ENCODE peak calls at places on chromosomes 4 and X, in seven cellular contexts. One of them, this sample, is unnamed.

GRCh38 chr4:26863512-26863911 is 2.9 kb downstream of the STIM2 start:
- DNase-seq in brain microvascular endothelial cell: no peak
- DNase-seq in posterior cingulate gyrus: no peak
- DNase-seq in cardiac fibroblast: no peak
- DNase-seq in NCI-H1092 treated with DMSO at 0.1 percent for 48 hours: no peak
- DNase-seq in NCI-H345: no peak
- DNase-seq in HTR-8/SVneo: no peak
- DNase-seq in this sample: no peak

GRCh38 chrX:21800344-21800770 is 39.1 kb upstream of the MBTPS2 start:
- DNase-seq in posterior cingulate gyrus: no peak
- DNase-seq in NCI-H1092 treated with DMSO at 0.1 percent for 48 hours: no peak
- DNase-seq in brain microvascular endothelial cell: no peak
- DNase-seq in HTR-8/SVneo: peak
- DNase-seq in NCI-H345: no peak
- DNase-seq in cardiac fibroblast: peak
- DNase-seq in this sample: peak

GRCh38 chr4:48694824-48695223 is 85.3 kb downstream of the FRYL start:
- DNase-seq in cardiac fibroblast: no peak
- DNase-seq in NCI-H345: no peak
- DNase-seq in brain microvascular endothelial cell: no peak
- DNase-seq in posterior cingulate gyrus: no peak
- DNase-seq in HTR-8/SVneo: no peak
- DNase-seq in NCI-H1092 treated with DMSO at 0.1 percent for 48 hours: no peak
- DNase-seq in this sample: no peak

GRCh38 chrX:131801066-131801465 is 222.0 kb upstream of the STK26 start:
- DNase-seq in NCI-H345: no peak
- DNase-seq in cardiac fibroblast: peak
- DNase-seq in NCI-H1092 treated with DMSO at 0.1 percent for 48 hours: no peak
- DNase-seq in brain microvascular endothelial cell: no peak
- DNase-seq in posterior cingulate gyrus: no peak
- DNase-seq in HTR-8/SVneo: no peak
- DNase-seq in this sample: peak

GRCh38 chr4:186487726-186488125 is 67.6 kb downstream of the MTNR1A start:
- DNase-seq in NCI-H345: no peak
- DNase-seq in posterior cingulate gyrus: no peak
- DNase-seq in NCI-H1092 treated with DMSO at 0.1 percent for 48 hours: no peak
- DNase-seq in cardiac fibroblast: no peak
- DNase-seq in brain microvascular endothelial cell: no peak
- DNase-seq in HTR-8/SVneo: no peak
- DNase-seq in this sample: no peak

GRCh38 chr4:109278594-109279031 is 23.8 kb downstream of the COL25A1 start:
- DNase-seq in NCI-H1092 treated with DMSO at 0.1 percent for 48 hours: no peak
- DNase-seq in HTR-8/SVneo: no peak
- DNase-seq in cardiac fibroblast: no peak
- DNase-seq in posterior cingulate gyrus: no peak
- DNase-seq in NCI-H345: no peak
- DNase-seq in brain microvascular endothelial cell: no peak
- DNase-seq in this sample: no peak

GRCh38 chr4:75484195-75484594 is 30.0 kb downstream of the RCHY1 start:
- DNase-seq in posterior cingulate gyrus: peak
- DNase-seq in cardiac fibroblast: no peak
- DNase-seq in NCI-H345: no peak
- DNase-seq in HTR-8/SVneo: no peak
- DNase-seq in NCI-H1092 treated with DMSO at 0.1 percent for 48 hours: no peak
- DNase-seq in brain microvascular endothelial cell: no peak
- DNase-seq in this sample: peak

GRCh38 chr4:105305019-105305836 is 158.6 kb downstream of the TET2 start:
- DNase-seq in brain microvascular endothelial cell: no peak
- DNase-seq in posterior cingulate gyrus: no peak
- DNase-seq in NCI-H345: no peak
- DNase-seq in HTR-8/SVneo: no peak
- DNase-seq in NCI-H1092 treated with DMSO at 0.1 percent for 48 hours: no peak
- DNase-seq in cardiac fibroblast: no peak
- DNase-seq in this sample: no peak

GRCh38 chr4:113683143-113683542 is 78.4 kb downstream of the CAMK2D start:
- DNase-seq in cardiac fibroblast: peak
- DNase-seq in HTR-8/SVneo: no peak
- DNase-seq in NCI-H345: peak
- DNase-seq in NCI-H1092 treated with DMSO at 0.1 percent for 48 hours: peak
- DNase-seq in brain microvascular endothelial cell: no peak
- DNase-seq in posterior cingulate gyrus: no peak
- DNase-seq in this sample: no peak

GRCh38 chrX:1870421-1870820 is 255.6 kb downstream of the ASMT start:
- DNase-seq in posterior cingulate gyrus: no peak
- DNase-seq in NCI-H345: no peak
- DNase-seq in NCI-H1092 treated with DMSO at 0.1 percent for 48 hours: no peak
- DNase-seq in cardiac fibroblast: no peak
- DNase-seq in HTR-8/SVneo: no peak
- DNase-seq in brain microvascular endothelial cell: peak
- DNase-seq in this sample: no peak

GRCh38 chrX:2330487-2330886 is 170.3 kb downstream of the DHRSX start:
- DNase-seq in posterior cingulate gyrus: no peak
- DNase-seq in NCI-H1092 treated with DMSO at 0.1 percent for 48 hours: no peak
- DNase-seq in HTR-8/SVneo: no peak
- DNase-seq in NCI-H345: no peak
- DNase-seq in brain microvascular endothelial cell: no peak
- DNase-seq in cardiac fibroblast: no peak
- DNase-seq in this sample: no peak

GRCh38 chr4:39565925-39566630 is 38.8 kb upstream of the UGDH start:
- DNase-seq in NCI-H345: no peak
- DNase-seq in brain microvascular endothelial cell: peak
- DNase-seq in HTR-8/SVneo: peak
- DNase-seq in posterior cingulate gyrus: no peak
- DNase-seq in cardiac fibroblast: peak
- DNase-seq in NCI-H1092 treated with DMSO at 0.1 percent for 48 hours: no peak
- DNase-seq in this sample: peak

GRCh38 chrX:28668303-28668702 is 81.1 kb downstream of the IL1RAPL1 start:
- DNase-seq in NCI-H345: no peak
- DNase-seq in cardiac fibroblast: no peak
- DNase-seq in HTR-8/SVneo: no peak
- DNase-seq in brain microvascular endothelial cell: no peak
- DNase-seq in posterior cingulate gyrus: no peak
- DNase-seq in NCI-H1092 treated with DMSO at 0.1 percent for 48 hours: no peak
- DNase-seq in this sample: no peak

GRCh38 chr4:110631582-110632505 is 9.0 kb upstream of the PITX2 start:
- DNase-seq in posterior cingulate gyrus: peak
- DNase-seq in NCI-H345: peak
- DNase-seq in HTR-8/SVneo: peak
- DNase-seq in NCI-H1092 treated with DMSO at 0.1 percent for 48 hours: no peak
- DNase-seq in brain microvascular endothelial cell: peak
- DNase-seq in cardiac fibroblast: peak
- DNase-seq in this sample: peak

GRCh38 chrX:41518127-41518840 is 71.1 kb downstream of the NYX start:
- DNase-seq in HTR-8/SVneo: no peak
- DNase-seq in posterior cingulate gyrus: no peak
- DNase-seq in brain microvascular endothelial cell: no peak
- DNase-seq in NCI-H1092 treated with DMSO at 0.1 percent for 48 hours: no peak
- DNase-seq in cardiac fibroblast: no peak
- DNase-seq in NCI-H345: no peak
- DNase-seq in this sample: no peak

GRCh38 chrX:53430231-53430630 is 3.9 kb downstream of the HSD17B10 start:
- DNase-seq in posterior cingulate gyrus: no peak
- DNase-seq in NCI-H1092 treated with DMSO at 0.1 percent for 48 hours: no peak
- DNase-seq in cardiac fibroblast: no peak
- DNase-seq in brain microvascular endothelial cell: no peak
- DNase-seq in NCI-H345: no peak
- DNase-seq in HTR-8/SVneo: no peak
- DNase-seq in this sample: no peak

GRCh38 chrX:150127216-150127615 is 188.9 kb upstream of the EOLA2 start:
- DNase-seq in posterior cingulate gyrus: no peak
- DNase-seq in brain microvascular endothelial cell: no peak
- DNase-seq in NCI-H345: no peak
- DNase-seq in cardiac fibroblast: no peak
- DNase-seq in HTR-8/SVneo: no peak
- DNase-seq in NCI-H1092 treated with DMSO at 0.1 percent for 48 hours: no peak
- DNase-seq in this sample: no peak

GRCh38 chr4:185183622-185184281 is 20.0 kb downstream of the CFAP97 start:
- DNase-seq in brain microvascular endothelial cell: peak
- DNase-seq in cardiac fibroblast: peak
- DNase-seq in NCI-H1092 treated with DMSO at 0.1 percent for 48 hours: peak
- DNase-seq in NCI-H345: peak
- DNase-seq in posterior cingulate gyrus: peak
- DNase-seq in HTR-8/SVneo: peak
- DNase-seq in this sample: peak

GRCh38 chrX:40094041-40094899 is 3.5 kb downstream of the BCOR start:
- DNase-seq in brain microvascular endothelial cell: no peak
- DNase-seq in cardiac fibroblast: peak
- DNase-seq in NCI-H345: peak
- DNase-seq in HTR-8/SVneo: no peak
- DNase-seq in posterior cingulate gyrus: no peak
- DNase-seq in NCI-H1092 treated with DMSO at 0.1 percent for 48 hours: peak
- DNase-seq in this sample: peak

GRCh38 chrX:39988496-39988895 is 109.3 kb downstream of the BCOR start:
- DNase-seq in NCI-H1092 treated with DMSO at 0.1 percent for 48 hours: no peak
- DNase-seq in cardiac fibroblast: no peak
- DNase-seq in HTR-8/SVneo: no peak
- DNase-seq in posterior cingulate gyrus: no peak
- DNase-seq in NCI-H345: no peak
- DNase-seq in brain microvascular endothelial cell: no peak
- DNase-seq in this sample: no peak

GRCh38 chrX:3518870-3519269 is 172.4 kb upstream of the MXRA5 start:
- DNase-seq in brain microvascular endothelial cell: peak
- DNase-seq in posterior cingulate gyrus: no peak
- DNase-seq in NCI-H1092 treated with DMSO at 0.1 percent for 48 hours: no peak
- DNase-seq in HTR-8/SVneo: peak
- DNase-seq in NCI-H345: no peak
- DNase-seq in cardiac fibroblast: peak
- DNase-seq in this sample: peak

GRCh38 chr4:44194365-44194764 is 254.2 kb downstream of the KCTD8 start:
- DNase-seq in brain microvascular endothelial cell: no peak
- DNase-seq in HTR-8/SVneo: no peak
- DNase-seq in cardiac fibroblast: no peak
- DNase-seq in posterior cingulate gyrus: no peak
- DNase-seq in NCI-H1092 treated with DMSO at 0.1 percent for 48 hours: no peak
- DNase-seq in NCI-H345: no peak
- DNase-seq in this sample: peak

GRCh38 chr4:1644906-1645657 is 39.0 kb downstream of the FAM53A start:
- DNase-seq in brain microvascular endothelial cell: peak
- DNase-seq in NCI-H1092 treated with DMSO at 0.1 percent for 48 hours: peak
- DNase-seq in NCI-H345: no peak
- DNase-seq in cardiac fibroblast: peak
- DNase-seq in posterior cingulate gyrus: peak
- DNase-seq in HTR-8/SVneo: no peak
- DNase-seq in this sample: peak

GRCh38 chr4:125951275-125951887 is 636.6 kb downstream of the FAT4 start:
- DNase-seq in posterior cingulate gyrus: no peak
- DNase-seq in NCI-H345: no peak
- DNase-seq in NCI-H1092 treated with DMSO at 0.1 percent for 48 hours: no peak
- DNase-seq in HTR-8/SVneo: peak
- DNase-seq in brain microvascular endothelial cell: no peak
- DNase-seq in cardiac fibroblast: no peak
- DNase-seq in this sample: peak

This sample was measured in choroid plexus epithelial cell.